ENCODE peak calls at places on chromosomes 5 and 9, in five cellular contexts. One of them, this sample, is unnamed.

GRCh38 chr9:136486823-136487620 is 4.2 kb upstream of the SEC16A start:
- DNase-seq in neural progenitor cell: no peak
- DNase-seq in GM23338: no peak
- DNase-seq in prostate gland: no peak
- DNase-seq in AG04450: no peak
- DNase-seq in this sample: no peak

GRCh38 chr9:5435912-5436311 is 1.8 kb downstream of the PLGRKT start:
- DNase-seq in neural progenitor cell: no peak
- DNase-seq in prostate gland: no peak
- DNase-seq in AG04450: no peak
- DNase-seq in GM23338: no peak
- DNase-seq in this sample: no peak

GRCh38 chr9:15722888-15723287 is 170.0 kb downstream of the CCDC171 start:
- DNase-seq in GM23338: peak
- DNase-seq in prostate gland: no peak
- DNase-seq in neural progenitor cell: peak
- DNase-seq in AG04450: no peak
- DNase-seq in this sample: peak

GRCh38 chr5:179614745-179615144 is 8.7 kb downstream of the HNRNPH1 start:
- DNase-seq in neural progenitor cell: no peak
- DNase-seq in AG04450: no peak
- DNase-seq in prostate gland: no peak
- DNase-seq in GM23338: no peak
- DNase-seq in this sample: no peak

GRCh38 chr5:73032635-73033034 is 76.8 kb downstream of the FCHO2 start:
- DNase-seq in AG04450: no peak
- DNase-seq in GM23338: no peak
- DNase-seq in neural progenitor cell: no peak
- DNase-seq in prostate gland: no peak
- DNase-seq in this sample: no peak

GRCh38 chr5:68251804-68252648 is 36.5 kb downstream of the PIK3R1 start:
- DNase-seq in neural progenitor cell: no peak
- DNase-seq in GM23338: no peak
- DNase-seq in prostate gland: peak
- DNase-seq in AG04450: peak
- DNase-seq in this sample: peak

GRCh38 chr9:137454145-137454505 is 5.0 kb downstream of the NSMF start:
- DNase-seq in GM23338: peak
- DNase-seq in prostate gland: no peak
- DNase-seq in AG04450: no peak
- DNase-seq in neural progenitor cell: peak
- DNase-seq in this sample: no peak

GRCh38 chr9:18438300-18438925 is 35.5 kb upstream of the ADAMTSL1 start:
- DNase-seq in AG04450: no peak
- DNase-seq in GM23338: peak
- DNase-seq in neural progenitor cell: peak
- DNase-seq in prostate gland: peak
- DNase-seq in this sample: peak

GRCh38 chr9:9352877-9353481 is 1259.8 kb downstream of the PTPRD start:
- DNase-seq in GM23338: peak
- DNase-seq in neural progenitor cell: peak
- DNase-seq in AG04450: no peak
- DNase-seq in prostate gland: no peak
- DNase-seq in this sample: peak

GRCh38 chr5:98772415-98773213 is 849 bp upstream of the RGMB start:
- DNase-seq in AG04450: no peak
- DNase-seq in neural progenitor cell: peak
- DNase-seq in prostate gland: peak
- DNase-seq in GM23338: peak
- DNase-seq in this sample: peak

GRCh38 chr5:31237159-31237558 is 43.7 kb downstream of the CDH6 start:
- DNase-seq in GM23338: peak
- DNase-seq in AG04450: no peak
- DNase-seq in prostate gland: no peak
- DNase-seq in neural progenitor cell: no peak
- DNase-seq in this sample: peak

GRCh38 chr9:34046784-34047379 is 1.8 kb downstream of the UBAP2 start:
- DNase-seq in GM23338: peak
- DNase-seq in neural progenitor cell: peak
- DNase-seq in AG04450: no peak
- DNase-seq in prostate gland: no peak
- DNase-seq in this sample: no peak
- H3K4me3 ChIP-seq in GM23338: peak
- H3K4me3 ChIP-seq in neural progenitor cell: peak
- H3K4me3 ChIP-seq in AG04450: peak
- H3K4me3 ChIP-seq in prostate gland: no peak
- H3K4me3 ChIP-seq in this sample: peak

GRCh38 chr5:151683444-151683843 is 3.3 kb downstream of the SPARC start:
- DNase-seq in neural progenitor cell: no peak
- DNase-seq in AG04450: no peak
- DNase-seq in prostate gland: no peak
- DNase-seq in GM23338: no peak
- DNase-seq in this sample: no peak

GRCh38 chr5:151680944-151681427 is 5.7 kb downstream of the SPARC start:
- DNase-seq in AG04450: no peak
- DNase-seq in neural progenitor cell: no peak
- DNase-seq in prostate gland: no peak
- DNase-seq in GM23338: no peak
- DNase-seq in this sample: peak

GRCh38 chr5:151683936-151684586 is 2.7 kb downstream of the SPARC start:
- DNase-seq in AG04450: no peak
- DNase-seq in GM23338: no peak
- DNase-seq in neural progenitor cell: no peak
- DNase-seq in prostate gland: no peak
- DNase-seq in this sample: peak

GRCh38 chr5:151682751-151683331 is 3.9 kb downstream of the SPARC start:
- DNase-seq in prostate gland: no peak
- DNase-seq in GM23338: no peak
- DNase-seq in neural progenitor cell: no peak
- DNase-seq in AG04450: no peak
- DNase-seq in this sample: peak

DNA sequence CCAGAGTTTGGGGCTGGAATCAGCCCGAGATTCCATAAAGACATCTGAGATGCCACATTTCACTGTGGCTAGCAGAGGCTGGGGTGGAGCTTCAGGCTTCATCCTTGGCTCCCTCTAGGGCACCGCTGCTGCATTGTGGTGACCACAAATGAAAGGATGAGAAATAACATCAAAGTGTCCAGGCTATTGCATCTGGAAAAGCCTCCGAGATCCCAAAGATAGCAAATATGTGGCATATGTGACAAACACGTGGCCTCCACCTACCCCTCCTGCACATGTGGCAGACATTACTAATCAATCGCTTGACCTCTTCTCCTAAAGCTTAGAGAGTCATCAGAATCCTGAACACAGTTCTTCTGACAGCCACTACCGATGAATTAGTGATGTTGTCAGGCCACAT is 4.5 kb downstream of the SPARC start:
- DNase-seq in neural progenitor cell: no peak
- DNase-seq in GM23338: no peak
- DNase-seq in prostate gland: no peak
- DNase-seq in AG04450: no peak
- DNase-seq in this sample: peak
- TF ChIP-seq CTCF in neural progenitor cell: no peak
- TF ChIP-seq CTCF in GM23338: no peak
- TF ChIP-seq CTCF in prostate gland: no peak
- TF ChIP-seq CTCF in AG04450: peak
- TF ChIP-seq CTCF in this sample: peak

GRCh38 chr5:163377982-163378381 is 59.4 kb upstream of the CCNG1 start:
- DNase-seq in prostate gland: no peak
- DNase-seq in neural progenitor cell: peak
- DNase-seq in GM23338: peak
- DNase-seq in AG04450: no peak
- DNase-seq in this sample: no peak
- H3K4me3 ChIP-seq in prostate gland: no peak
- H3K4me3 ChIP-seq in neural progenitor cell: no peak
- H3K4me3 ChIP-seq in GM23338: no peak
- H3K4me3 ChIP-seq in AG04450: no peak
- H3K4me3 ChIP-seq in this sample: no peak

GRCh38 chr5:7015586-7016256 is 302.5 kb downstream of the TENT4A start:
- DNase-seq in GM23338: peak
- DNase-seq in neural progenitor cell: peak
- DNase-seq in prostate gland: no peak
- DNase-seq in AG04450: no peak
- DNase-seq in this sample: no peak
- TF ChIP-seq CTCF in GM23338: peak
- TF ChIP-seq CTCF in neural progenitor cell: peak
- TF ChIP-seq CTCF in prostate gland: no peak
- TF ChIP-seq CTCF in AG04450: no peak
- TF ChIP-seq CTCF in this sample: no peak

GRCh38 chr5:38448553-38449350 is 107.7 kb downstream of the LIFR start:
- DNase-seq in prostate gland: no peak
- DNase-seq in GM23338: no peak
- DNase-seq in neural progenitor cell: no peak
- DNase-seq in AG04450: no peak
- DNase-seq in this sample: peak

GRCh38 chr5:38445374-38446028 is 110.9 kb downstream of the LIFR start:
- DNase-seq in GM23338: no peak
- DNase-seq in AG04450: no peak
- DNase-seq in prostate gland: no peak
- DNase-seq in neural progenitor cell: no peak
- DNase-seq in this sample: no peak

GRCh38 chr5:38447786-38448185 is 108.7 kb downstream of the LIFR start:
- DNase-seq in neural progenitor cell: no peak
- DNase-seq in GM23338: no peak
- DNase-seq in AG04450: no peak
- DNase-seq in prostate gland: no peak
- DNase-seq in this sample: no peak

GRCh38 chr5:38443390-38443789 is 113.1 kb downstream of the LIFR start:
- DNase-seq in GM23338: no peak
- DNase-seq in neural progenitor cell: no peak
- DNase-seq in AG04450: no peak
- DNase-seq in prostate gland: no peak
- DNase-seq in this sample: no peak

DNA sequence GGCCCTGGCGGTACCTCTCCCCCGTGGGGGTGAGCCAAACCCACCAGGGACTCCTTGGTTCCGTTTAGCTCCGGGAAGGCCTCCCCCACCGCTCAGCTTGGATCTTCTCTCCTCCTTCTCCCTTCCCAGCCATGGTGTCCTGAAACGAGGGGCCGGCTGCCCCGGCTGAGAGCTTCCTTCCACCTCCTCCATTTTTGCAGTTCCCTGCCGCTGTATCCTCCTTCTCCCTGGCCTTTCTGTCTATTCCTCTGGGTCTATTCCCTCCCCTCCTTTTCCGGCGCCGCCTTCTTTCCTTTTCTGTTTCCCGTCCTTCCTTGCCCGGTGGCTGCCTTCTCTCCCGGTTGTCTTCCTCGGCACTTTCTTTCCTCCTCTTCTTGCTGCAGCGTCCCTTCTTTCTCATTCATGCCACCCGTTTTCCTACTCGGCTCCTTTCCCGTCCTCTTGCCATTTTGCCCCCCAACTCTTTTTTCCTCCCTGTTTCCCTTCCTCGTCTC is 110.4 kb downstream of the LIFR start:
- DNase-seq in AG04450: no peak
- DNase-seq in GM23338: no peak
- DNase-seq in neural progenitor cell: no peak
- DNase-seq in prostate gland: no peak
- DNase-seq in this sample: no peak
- H3K4me3 ChIP-seq in AG04450: peak
- H3K4me3 ChIP-seq in GM23338: no peak
- H3K4me3 ChIP-seq in neural progenitor cell: no peak
- H3K4me3 ChIP-seq in prostate gland: peak
- H3K4me3 ChIP-seq in this sample: peak

GRCh38 chr5:159971931-159972461 is 36.9 kb upstream of the TTC1 start:
- DNase-seq in neural progenitor cell: peak
- DNase-seq in prostate gland: no peak
- DNase-seq in GM23338: peak
- DNase-seq in AG04450: no peak
- DNase-seq in this sample: no peak

GRCh38 chr5:159976921-159977320 is 32.0 kb upstream of the TTC1 start:
- DNase-seq in neural progenitor cell: no peak
- DNase-seq in prostate gland: no peak
- DNase-seq in AG04450: no peak
- DNase-seq in GM23338: no peak
- DNase-seq in this sample: no peak

GRCh38 chr5:159978358-159978757 is 30.6 kb upstream of the TTC1 start:
- DNase-seq in neural progenitor cell: peak
- DNase-seq in AG04450: no peak
- DNase-seq in GM23338: no peak
- DNase-seq in prostate gland: no peak
- DNase-seq in this sample: no peak

GRCh38 chr5:159972538-159973362 is 36.2 kb upstream of the TTC1 start:
- DNase-seq in prostate gland: no peak
- DNase-seq in AG04450: no peak
- DNase-seq in GM23338: peak
- DNase-seq in neural progenitor cell: no peak
- DNase-seq in this sample: no peak

DNA sequence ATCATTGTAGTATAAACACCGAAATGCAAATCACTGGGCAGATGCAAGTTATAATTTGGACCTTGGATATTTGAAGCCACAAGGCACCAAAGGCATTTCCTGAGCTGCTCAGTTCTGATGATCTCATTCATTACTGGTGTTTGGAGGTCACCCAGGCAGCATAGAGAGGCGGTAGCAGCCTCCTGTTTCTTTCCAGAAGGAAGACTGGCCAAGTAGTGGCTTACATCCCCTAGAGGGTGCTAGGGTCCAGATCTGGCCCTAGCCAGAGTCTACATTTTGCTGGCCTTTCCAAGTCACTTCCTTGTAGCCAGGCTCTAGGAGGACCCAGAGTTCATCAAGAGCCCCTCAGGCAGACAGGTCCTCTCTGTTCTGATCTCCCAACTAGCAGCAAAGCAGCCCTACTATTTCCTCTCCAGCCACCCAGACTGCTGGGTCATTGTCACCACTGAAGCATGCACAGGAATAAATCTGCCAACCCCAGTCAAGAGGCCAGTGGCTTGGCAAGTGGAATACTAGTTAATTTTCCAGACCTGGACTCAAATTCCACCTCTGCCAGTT is 33.4 kb upstream of the TTC1 start:
- DNase-seq in AG04450: peak
- DNase-seq in GM23338: peak
- DNase-seq in prostate gland: no peak
- DNase-seq in neural progenitor cell: no peak
- DNase-seq in this sample: peak
- TF ChIP-seq CTCF in AG04450: peak
- TF ChIP-seq CTCF in GM23338: peak
- TF ChIP-seq CTCF in prostate gland: no peak
- TF ChIP-seq CTCF in neural progenitor cell: peak
- TF ChIP-seq CTCF in this sample: peak

GRCh38 chr5:140725799-140726471 is 25.7 kb downstream of the ZMAT2 start:
- DNase-seq in prostate gland: no peak
- DNase-seq in neural progenitor cell: peak
- DNase-seq in GM23338: peak
- DNase-seq in AG04450: peak
- DNase-seq in this sample: peak
- H3K4me3 ChIP-seq in prostate gland: no peak
- H3K4me3 ChIP-seq in neural progenitor cell: peak
- H3K4me3 ChIP-seq in GM23338: peak
- H3K4me3 ChIP-seq in AG04450: peak
- H3K4me3 ChIP-seq in this sample: peak